ENCODE peak calls at places on chromosomes 11 and 22, in four cellular contexts. P is endodermal cell, R is lower lobe of right lung, J is epithelial cell of esophagus. Q is an unnamed sample.

GRCh38 chr11:133747409-133747808 is 97.9 kb downstream of the SPATA19 start:
- DNase-seq in R (no peak), P (no peak), J (no peak), Q (no peak)

GRCh38 chr11:46724088-46724487 is 5.1 kb downstream of the F2 start:
- DNase-seq in J (no peak), R (no peak), P (no peak), Q (no peak)

GRCh38 chr11:113994077-113994954 is 19.4 kb downstream of the HTR3A start:
- DNase-seq in R (no peak), P (peak; percentile 87), J (peak; percentile 7), Q (no peak)

GRCh38 chr11:43508511-43508918 is 149.8 kb downstream of the TTC17 start:
- DNase-seq in J (peak; percentile 89), R (no peak), P (peak; percentile 66), Q (no peak)

GRCh38 chr11:5204787-5205186 is 4.3 kb upstream of the OR51V1 start:
- DNase-seq in J (peak; percentile 69), R (no peak), P (no peak), Q (no peak)

GRCh38 chr22:22692707-22693530 is 48.5 kb downstream of the GGTLC2 start:
- DNase-seq in R (no peak), J (peak; percentile 13), P (peak; percentile 92), Q (no peak)

GRCh38 chr11:124788521-124788920 is 11.7 kb downstream of the MSANTD2 start:
- DNase-seq in J (no peak), R (no peak), P (no peak), Q (no peak)

GRCh38 chr11:120281161-120281795 is 41.3 kb downstream of the POU2F3 start:
- DNase-seq in R (no peak), P (no peak), J (no peak), Q (no peak)

GRCh38 chr11:108947654-108948570 is 283.0 kb downstream of the DDX10 start:
- DNase-seq in P (no peak), J (peak; percentile 90), R (no peak), Q (no peak)

GRCh38 chr22:25551396-25551795 is 13.1 kb upstream of the GRK3 start:
- DNase-seq in P (no peak), R (no peak), J (no peak), Q (no peak)

GRCh38 chr22:44378380-44378779 is 65.6 kb upstream of the SHISAL1 start:
- DNase-seq in P (peak; percentile 33), R (no peak), J (no peak), Q (no peak)

GRCh38 chr11:62881579-62882427 is 1.1 kb downstream of the SLC3A2 start:
- DNase-seq in J (peak; percentile 98), P (no peak), R (peak; percentile 95), Q (peak; percentile 97)

DNA sequence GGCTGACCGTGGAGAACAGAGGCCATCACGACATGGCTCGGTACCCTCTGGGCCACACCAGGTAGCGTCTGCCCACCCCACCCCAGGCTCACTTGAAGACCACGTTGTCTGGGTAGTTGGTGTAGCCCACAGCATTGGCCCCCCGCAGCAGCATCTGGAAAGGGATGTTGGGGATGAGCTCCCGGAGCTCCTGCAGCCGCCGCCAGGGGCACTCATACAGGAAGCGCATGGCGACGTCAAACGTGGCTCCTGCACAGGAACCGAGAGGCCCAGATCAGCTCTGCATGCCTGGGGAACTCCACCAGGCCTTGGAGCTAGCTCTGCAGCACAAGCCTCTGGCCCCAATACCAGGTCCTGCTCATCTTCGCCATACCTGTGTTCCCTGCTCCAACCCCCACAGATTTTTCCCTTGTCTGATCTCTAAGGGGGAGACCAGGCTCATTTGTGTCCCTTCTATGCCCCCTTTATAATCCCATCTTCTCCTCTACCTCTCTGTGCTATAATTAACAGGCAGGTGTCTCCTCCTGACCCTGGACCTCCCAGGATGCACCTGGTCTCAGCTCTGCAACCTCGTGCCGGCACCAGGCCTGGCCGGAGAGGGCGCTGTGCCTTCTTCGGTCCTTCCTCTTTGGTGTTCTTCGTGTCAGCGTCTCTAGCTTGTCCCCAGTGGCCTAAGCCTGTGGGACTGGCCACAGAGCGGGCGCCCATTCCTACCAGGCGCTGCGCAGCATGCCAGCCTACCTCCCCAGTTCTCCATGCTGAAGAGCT is 5.0 kb upstream of the LRFN4 start:
- DNase-seq in J (no peak), R (peak; percentile 49), P (peak; percentile 88), Q (peak; percentile 65)
- TF ChIP-seq CTCF in J (peak; percentile 10), R (no peak), P (peak; percentile 78), Q (no peak)

GRCh38 chr11:123683616-123684170 is 29.3 kb upstream of the SCN3B start:
- DNase-seq in R (no peak), P (no peak), J (peak; percentile 5), Q (no peak)
- TF ChIP-seq CTCF in R (no peak), P (no peak), J (no peak), Q (no peak)

GRCh38 chr22:23894710-23895598 is 771 bp downstream of the MIF start:
- DNase-seq in P (peak; percentile 94), R (peak; percentile 85), J (peak; percentile 83), Q (peak; percentile 91)
- TF ChIP-seq CTCF in P (peak; percentile 69), R (no peak), J (peak; percentile 56), Q (peak; percentile 32)

GRCh38 chr22:24104307-24105017 is 76.8 kb upstream of the SUSD2 start:
- DNase-seq in P (no peak), J (no peak), R (peak; percentile 25), Q (peak; percentile 40)

GRCh38 chr22:24102366-24103200 is 78.7 kb upstream of the SUSD2 start:
- DNase-seq in J (no peak), P (no peak), R (peak; percentile 30), Q (peak; percentile 43)

GRCh38 chr22:24099661-24100060 is 81.6 kb upstream of the SUSD2 start:
- DNase-seq in J (no peak), P (no peak), R (peak; percentile 11), Q (peak; percentile 48)

GRCh38 chr22:24105018-24105360 is 76.3 kb upstream of the SUSD2 start:
- DNase-seq in J (no peak), P (no peak), R (peak; percentile 15), Q (no peak)

GRCh38 chr22:24101966-24102365 is 79.3 kb upstream of the SUSD2 start:
- DNase-seq in J (no peak), P (no peak), R (peak; percentile 20), Q (peak; percentile 34)
- TF ChIP-seq CTCF in J (no peak), P (peak; percentile 28), R (no peak), Q (peak; percentile 33)

GRCh38 chr11:121334973-121335711 is 42.6 kb downstream of the SC5D start:
- DNase-seq in P (no peak), R (no peak), J (no peak), Q (no peak)
- TF ChIP-seq CTCF in P (peak; percentile 31), R (no peak), J (no peak), Q (no peak)

GRCh38 chr11:65773784-65774411 is 6.9 kb downstream of the AP5B1 start:
- DNase-seq in P (no peak), R (no peak), J (peak; percentile 45), Q (peak; percentile 42)
- TF ChIP-seq CTCF in P (peak; percentile 26), R (no peak), J (peak; percentile 19), Q (no peak)

GRCh38 chr11:76444065-76444383 is 794 bp upstream of the EMSY start:
- DNase-seq in P (no peak), R (no peak), J (no peak), Q (no peak)

GRCh38 chr11:76444384-76445121 is at the start of gene EMSY:
- DNase-seq in J (peak; percentile 100), R (peak; percentile 97), P (peak; percentile 99), Q (peak; percentile 98)

GRCh38 chr11:76443254-76443935 is 1.4 kb upstream of the EMSY start:
- DNase-seq in P (no peak), J (peak; percentile 32), R (no peak), Q (no peak)

GRCh38 chr11:76448506-76448905 is 3.7 kb downstream of the EMSY start:
- DNase-seq in J (no peak), P (no peak), R (no peak), Q (no peak)

GRCh38 chr11:76445122-76446084 is 585 bp downstream of the EMSY start:
- DNase-seq in J (peak; percentile 91), R (peak; percentile 87), P (peak; percentile 93), Q (peak; percentile 88)
- TF ChIP-seq CTCF in J (peak; percentile 4), R (no peak), P (peak; percentile 36), Q (no peak)

GRCh38 chr22:37244922-37245722 is 1.1 kb upstream of the RAC2 start:
- DNase-seq in J (no peak), P (peak; percentile 49), R (peak; percentile 41), Q (peak; percentile 8)

GRCh38 chr22:37243402-37244113 is 511 bp downstream of the RAC2 start:
- DNase-seq in J (no peak), R (no peak), P (peak; percentile 37), Q (no peak)

GRCh38 chr22:37245740-37246139 is 1.7 kb upstream of the RAC2 start:
- DNase-seq in R (no peak), J (no peak), P (no peak), Q (no peak)

GRCh38 chr22:37242395-37242918 is 1.6 kb downstream of the RAC2 start:
- DNase-seq in R (peak; percentile 89), P (peak; percentile 65), J (peak; percentile 64), Q (peak; percentile 85)

DNA sequence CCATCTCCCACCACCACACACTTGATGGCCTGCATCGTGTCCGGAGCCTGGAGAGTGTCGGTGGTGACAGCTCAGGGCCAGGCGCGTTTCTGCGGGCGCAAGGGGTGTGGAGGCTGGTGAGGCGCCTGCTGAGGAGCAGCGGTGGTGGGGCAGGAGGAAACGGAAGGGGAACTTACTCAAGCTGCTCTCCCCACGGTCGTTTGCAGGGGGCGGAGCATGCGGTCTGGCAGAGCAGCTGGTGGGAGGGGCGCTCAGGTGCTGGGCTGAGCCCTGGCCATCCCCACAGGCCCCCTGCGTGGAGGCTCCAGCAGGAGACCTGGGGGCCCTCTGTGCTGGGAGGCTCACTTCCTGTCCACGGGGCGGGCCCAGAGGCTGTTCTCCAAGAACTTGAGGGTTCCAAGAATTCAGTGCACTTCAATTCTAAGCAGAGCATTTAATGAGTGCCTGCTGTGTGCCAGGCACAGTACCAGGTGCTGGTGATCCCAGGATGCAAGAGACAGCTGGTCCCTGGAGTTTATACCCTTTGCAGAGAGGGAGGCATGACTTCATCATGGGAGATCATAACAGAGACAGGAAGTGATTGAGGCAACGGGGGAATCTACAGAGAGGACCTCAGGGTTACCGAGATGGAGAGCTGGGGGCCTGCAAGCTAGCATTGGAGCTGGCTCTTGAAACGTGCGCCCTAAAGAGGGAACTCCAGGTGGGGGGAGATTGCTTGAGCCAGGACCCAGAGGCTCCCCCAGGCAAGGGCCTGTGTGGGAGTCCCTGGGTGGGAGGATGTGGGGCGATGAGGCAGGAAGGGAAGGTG is at the start of gene RAC2:
- DNase-seq in J (peak; percentile 80), R (peak; percentile 91), P (peak; percentile 82), Q (peak; percentile 91)
- TF ChIP-seq CTCF in J (no peak), R (no peak), P (no peak), Q (no peak)

Q was measured in upper lobe of right lung.